ENCODE peak calls at places on chromosomes 7 and 10, in ten cellular contexts. I, H, K, Y, G, P, X, A, Z and N are unnamed samples.

GRCh38 chr7:92987543-92987942 is 130.2 kb downstream of the SAMD9 start:
- DNase-seq in P (no peak), I (no peak), Y (no peak), G (no peak), H (peak; percentile 61), K (no peak), X (no peak), A (no peak), Z (no peak), N (no peak)

GRCh38 chr7:152883858-152884257 is 124.3 kb downstream of the ACTR3B start:
- DNase-seq in A (no peak), H (no peak), P (no peak), Y (no peak), Z (no peak), I (no peak), K (no peak), G (no peak), X (no peak), N (no peak)

GRCh38 chr10:97103682-97104081 is 82.1 kb downstream of the SLIT1 start:
- DNase-seq in Z (no peak), P (no peak), H (no peak), G (no peak), Y (no peak), K (no peak), A (no peak), X (no peak), I (no peak), N (no peak)

GRCh38 chr7:155166108-155166507 is 96.0 kb downstream of the HTR5A start:
- DNase-seq in Y (no peak), K (no peak), Z (no peak), H (no peak), P (no peak), A (no peak), I (no peak), G (no peak), X (no peak), N (no peak)

GRCh38 chr7:154840086-154840485 is 162.8 kb downstream of the PAXIP1 start:
- DNase-seq in K (no peak), Y (no peak), X (no peak), G (no peak), H (no peak), P (no peak), A (no peak), I (no peak), Z (no peak), N (no peak)

GRCh38 chr7:148524479-148525173 is 65.9 kb upstream of the C7orf33 start:
- DNase-seq in Y (no peak), X (no peak), I (no peak), H (no peak), Z (no peak), P (no peak), K (no peak), A (no peak), G (no peak), N (no peak)

GRCh38 chr10:67222929-67223328 is 297.1 kb downstream of the LRRTM3 start:
- DNase-seq in K (no peak), I (no peak), Z (no peak), X (no peak), Y (no peak), G (no peak), A (no peak), H (no peak), P (no peak), N (no peak)

GRCh38 chr7:123774498-123774897 is 25.7 kb upstream of the WASL start:
- DNase-seq in Y (no peak), X (no peak), A (no peak), G (no peak), Z (no peak), P (no peak), I (no peak), K (no peak), H (no peak), N (no peak)

GRCh38 chr7:143390098-143390772 is 9.1 kb downstream of the ZYX start:
- DNase-seq in P (no peak), I (no peak), X (no peak), Z (no peak), Y (no peak), H (no peak), A (no peak), G (no peak), K (no peak), N (no peak)

GRCh38 chr10:19817251-19818046 is 1.2 kb downstream of the PLXDC2 start:
- DNase-seq in Z (peak; percentile 28), K (no peak), I (no peak), X (no peak), A (peak; percentile 14), P (no peak), Y (no peak), H (no peak), G (no peak), N (peak; percentile 53)

GRCh38 chr10:126094537-126094936 is 198.2 kb downstream of the FANK1 start:
- DNase-seq in I (no peak), H (no peak), X (no peak), Y (no peak), K (peak; percentile 56), Z (no peak), P (no peak), G (no peak), A (peak; percentile 29), N (no peak)

GRCh38 chr7:47119408-47119807 is 462.5 kb downstream of the TNS3 start:
- DNase-seq in K (no peak), P (no peak), A (no peak), G (peak; percentile 11), X (no peak), I (no peak), Y (no peak), Z (peak; percentile 6), H (peak; percentile 15), N (no peak)

GRCh38 chr10:78861456-78862327 is 207.1 kb upstream of the ZMIZ1 start:
- DNase-seq in X (no peak), Z (no peak), K (no peak), P (no peak), A (no peak), I (no peak), Y (no peak), H (no peak), G (no peak), N (no peak)

GRCh38 chr7:71705217-71705616 is 573.3 kb downstream of the GALNT17 start:
- DNase-seq in H (no peak), Y (no peak), A (no peak), K (no peak), I (no peak), Z (no peak), G (no peak), P (no peak), X (no peak), N (no peak)

GRCh38 chr10:5525581-5526271 is 965 bp downstream of the CALML3 start:
- DNase-seq in G (no peak), P (no peak), X (no peak), A (no peak), Z (peak; percentile 30), I (no peak), K (no peak), Y (no peak), H (no peak), N (peak; percentile 11)

GRCh38 chr10:72688208-72688651 is 3.7 kb upstream of the MCU start:
- DNase-seq in X (no peak), P (no peak), I (peak; percentile 77), Z (peak; percentile 77), Y (no peak), H (peak; percentile 70), A (peak; percentile 75), G (no peak), K (peak; percentile 94), N (peak; percentile 97)

GRCh38 chr7:120950026-120950538 is 495 bp upstream of the ING3 start:
- DNase-seq in A (no peak), I (no peak), G (no peak), H (no peak), Z (no peak), Y (no peak), K (no peak), P (no peak), X (no peak), N (no peak)